ENCODE peak calls at places on chromosomes 13 and 19, in six cellular contexts. E is IMR-90, R is H9, C is neuronal stem cell, X is H1, I is mesenchymal stem cell. D is an unnamed sample.

GRCh38 chr13:59715591-59715990 is 448.1 kb downstream of the DIAPH3 start:
- DNase-seq in E (peak), R (no peak), C (no peak), X (no peak), I (no peak), D (no peak)

GRCh38 chr19:47035127-47035494 is 13.3 kb downstream of the TMEM160 start:
- DNase-seq in E (no peak), R (peak), C (no peak), X (no peak), I (no peak), D (no peak)

GRCh38 chr13:105334211-105334610 is 1201.3 kb downstream of the EFNB2 start:
- DNase-seq in E (peak), R (no peak), C (no peak), X (no peak), I (peak), D (no peak)

GRCh38 chr19:7307590-7308218 is 13.5 kb upstream of the INSR start:
- DNase-seq in E (no peak), R (no peak), C (no peak), X (no peak), I (no peak), D (no peak)

GRCh38 chr13:38767506-38768265 is 80.8 kb downstream of the FREM2 start:
- DNase-seq in E (no peak), R (no peak), C (no peak), X (no peak), I (no peak), D (no peak)

GRCh38 chr13:19606152-19606551 is 27.3 kb upstream of the MPHOSPH8 start:
- DNase-seq in E (peak), R (no peak), C (no peak), X (no peak), I (no peak), D (peak)

GRCh38 chr13:26255717-26256277 is 1.9 kb downstream of the CDK8 start:
- DNase-seq in E (peak), R (no peak), C (no peak), X (no peak), I (peak), D (no peak)

GRCh38 chr13:33213797-33214196 is 71.8 kb downstream of the STARD13 start:
- DNase-seq in E (peak), R (no peak), C (no peak), X (no peak), I (no peak), D (no peak)

GRCh38 chr13:111282425-111282824 is 38.0 kb upstream of the TEX29 start:
- DNase-seq in E (no peak), R (no peak), C (no peak), X (no peak), I (no peak), D (no peak)

GRCh38 chr13:95607363-95607762 is 37.1 kb downstream of the DZIP1 start:
- DNase-seq in E (peak), R (no peak), C (no peak), X (no peak), I (no peak), D (no peak)

GRCh38 chr13:87172166-87172825 is 498.9 kb upstream of the SLITRK5 start:
- DNase-seq in E (no peak), R (no peak), C (no peak), X (no peak), I (peak), D (no peak)

GRCh38 chr13:52845766-52846566 is 2.5 kb downstream of the PCDH8 start:
- DNase-seq in E (no peak), R (peak), C (peak), X (no peak), I (no peak), D (no peak)

GRCh38 chr13:107835339-107836018 is 379.9 kb downstream of the LIG4 start:
- DNase-seq in E (peak), R (no peak), C (no peak), X (no peak), I (peak), D (no peak)

GRCh38 chr19:10155834-10156233 is 36.1 kb upstream of the EIF3G start:
- DNase-seq in E (peak), R (no peak), C (no peak), X (no peak), I (no peak), D (no peak)

GRCh38 chr13:46728777-46729176 is 68.2 kb downstream of the ESD start:
- DNase-seq in E (no peak), R (no peak), C (no peak), X (no peak), I (peak), D (no peak)

GRCh38 chr19:48514123-48514458 is 2.5 kb upstream of the LMTK3 start:
- DNase-seq in E (no peak), R (no peak), C (no peak), X (no peak), I (no peak), D (no peak)

GRCh38 chr19:29188704-29189375 is 24.1 kb downstream of the UQCRFS1 start:
- DNase-seq in E (peak), R (no peak), C (no peak), X (no peak), I (no peak), D (no peak)

GRCh38 chr19:15815306-15815705 is at the start of gene OR10H1:
- DNase-seq in E (no peak), R (no peak), C (no peak), X (no peak), I (no peak), D (peak)

GRCh38 chr19:8631425-8631819 is 989 bp downstream of the NFILZ start:
- DNase-seq in E (peak), R (no peak), C (peak), X (no peak), I (peak), D (no peak)

GRCh38 chr19:39103151-39103550 is 19.0 kb downstream of the ACP7 start:
- DNase-seq in E (no peak), R (no peak), C (no peak), X (no peak), I (no peak), D (no peak)

GRCh38 chr19:4811328-4812131 is 20.0 kb downstream of the TICAM1 start:
- DNase-seq in E (peak), R (peak), C (peak), X (no peak), I (peak), D (peak)

GRCh38 chr13:94327318-94327717 is 152.2 kb downstream of the DCT start:
- DNase-seq in E (no peak), R (no peak), C (no peak), X (no peak), I (peak), D (peak)

GRCh38 chr13:33186851-33187250 is 98.7 kb downstream of the STARD13 start:
- DNase-seq in E (peak), R (no peak), C (no peak), X (no peak), I (peak), D (peak)

GRCh38 chr19:11064831-11065303 is 24.4 kb upstream of the LDLR start:
- DNase-seq in E (no peak), R (no peak), C (no peak), X (no peak), I (no peak), D (peak)

GRCh38 chr19:44003461-44004134 is 841 bp downstream of the ZNF230 start:
- DNase-seq in E (no peak), R (no peak), C (no peak), X (no peak), I (peak), D (no peak)

GRCh38 chr19:11694533-11695439 is 44.0 kb downstream of the ZNF823 start:
- DNase-seq in E (peak), R (peak), C (peak), X (peak), I (peak), D (peak)

GRCh38 chr13:30932481-30933333 is at the start of gene TEX26:
- DNase-seq in E (no peak), R (peak), C (peak), X (peak), I (peak), D (no peak)

GRCh38 chr13:30576528-30576927 is 41.2 kb upstream of the USPL1 start:
- DNase-seq in E (peak), R (no peak), C (no peak), X (no peak), I (peak), D (no peak)

GRCh38 chr13:102234618-102235017 is 167.2 kb downstream of the FGF14 start:
- DNase-seq in E (peak), R (no peak), C (no peak), X (no peak), I (no peak), D (peak)

GRCh38 chr13:30743319-30744055 is 8.1 kb downstream of the ALOX5AP start:
- DNase-seq in E (peak), R (no peak), C (no peak), X (no peak), I (peak), D (peak)

GRCh38 chr19:48061401-48062344 is 17.8 kb upstream of the CABP5 start:
- DNase-seq in E (no peak), R (peak), C (no peak), X (peak), I (no peak), D (no peak)

GRCh38 chr19:39927524-39928356 is 6.7 kb downstream of the FCGBP start:
- DNase-seq in E (no peak), R (no peak), C (no peak), X (no peak), I (no peak), D (no peak)

GRCh38 chr13:74068471-74068870 is 65.7 kb downstream of the KLF12 start:
- DNase-seq in E (no peak), R (no peak), C (no peak), X (no peak), I (no peak), D (no peak)

GRCh38 chr13:73602295-73602694 is 531.9 kb downstream of the KLF12 start:
- DNase-seq in E (peak), R (no peak), C (no peak), X (no peak), I (no peak), D (peak)

GRCh38 chr19:703329-703650 is 5.4 kb upstream of the PALM start:
- DNase-seq in E (no peak), R (no peak), C (no peak), X (no peak), I (no peak), D (no peak)

GRCh38 chr19:703651-704446 is 4.9 kb upstream of the PALM start:
- DNase-seq in E (peak), R (peak), C (peak), X (peak), I (peak), D (peak)

GRCh38 chr19:708154-709141 is at the start of gene PALM:
- DNase-seq in E (no peak), R (peak), C (peak), X (no peak), I (no peak), D (no peak)

GRCh38 chr19:709196-709964 is 645 bp downstream of the PALM start:
- DNase-seq in E (no peak), R (no peak), C (no peak), X (no peak), I (no peak), D (no peak)

GRCh38 chr19:704447-704741 is 4.3 kb upstream of the PALM start:
- DNase-seq in E (no peak), R (no peak), C (no peak), X (no peak), I (no peak), D (no peak)
- H4K91ac ChIP-seq in E (no peak), R (no peak), C (no peak), X (peak), I (no peak), D (no peak)

GRCh38 chr19:1860133-1860775 is 3.1 kb downstream of the KLF16 start:
- DNase-seq in E (peak), R (no peak), C (peak), X (no peak), I (peak), D (peak)

GRCh38 chr19:1862424-1863307 is 713 bp downstream of the KLF16 start:
- DNase-seq in E (no peak), R (no peak), C (no peak), X (no peak), I (no peak), D (peak)

GRCh38 chr19:1862068-1862423 is 1.3 kb downstream of the KLF16 start:
- DNase-seq in E (no peak), R (no peak), C (no peak), X (no peak), I (no peak), D (no peak)

GRCh38 chr19:1861599-1862031 is 1.8 kb downstream of the KLF16 start:
- DNase-seq in E (no peak), R (no peak), C (no peak), X (no peak), I (peak), D (peak)

DNA sequence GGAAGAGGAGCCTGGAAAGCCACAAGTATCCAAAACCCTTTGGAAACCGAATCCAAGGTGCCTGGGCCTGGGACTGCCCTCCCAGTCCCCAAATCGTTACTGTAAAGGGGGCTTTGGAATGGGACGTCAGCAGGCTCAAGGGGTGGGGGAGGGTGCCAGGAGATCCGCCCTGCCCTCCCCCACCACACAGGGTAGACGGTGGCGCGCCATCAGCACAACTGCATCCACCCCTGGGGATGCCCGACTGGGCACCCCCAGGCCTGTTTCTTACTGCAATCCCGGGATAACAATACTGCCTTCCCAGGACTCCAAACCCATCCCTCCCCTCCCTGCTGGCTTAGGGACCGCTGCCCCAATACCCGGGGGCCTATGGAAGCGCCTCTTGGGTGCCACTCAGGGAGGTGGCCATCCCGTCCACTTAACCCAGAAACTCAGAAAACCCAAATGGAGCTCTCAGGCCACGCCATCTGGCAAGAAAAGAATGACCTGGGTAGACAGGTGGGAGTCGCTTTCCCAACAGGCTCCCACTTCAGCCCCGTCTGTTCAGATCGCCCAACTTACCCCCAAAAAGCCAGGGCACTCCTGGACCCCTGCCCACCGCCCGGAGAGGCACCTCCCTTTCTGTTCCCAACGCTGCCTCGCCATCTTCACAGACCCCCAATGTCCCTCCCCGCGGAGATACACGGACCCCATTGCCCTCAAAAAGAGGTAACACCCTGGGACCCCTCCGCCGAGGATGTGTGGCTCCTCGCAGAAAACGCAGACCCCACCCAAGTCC is 2.4 kb downstream of the KLF16 start:
- DNase-seq in E (no peak), R (no peak), C (no peak), X (no peak), I (no peak), D (no peak)
- H4K91ac ChIP-seq in E (no peak), R (no peak), C (no peak), X (no peak), I (no peak), D (no peak)

GRCh38 chr13:43363156-43363918 is 340.0 kb downstream of the DNAJC15 start:
- DNase-seq in E (peak), R (no peak), C (no peak), X (no peak), I (peak), D (no peak)
- H4K91ac ChIP-seq in E (no peak), R (no peak), C (no peak), X (no peak), I (no peak), D (no peak)

DNA sequence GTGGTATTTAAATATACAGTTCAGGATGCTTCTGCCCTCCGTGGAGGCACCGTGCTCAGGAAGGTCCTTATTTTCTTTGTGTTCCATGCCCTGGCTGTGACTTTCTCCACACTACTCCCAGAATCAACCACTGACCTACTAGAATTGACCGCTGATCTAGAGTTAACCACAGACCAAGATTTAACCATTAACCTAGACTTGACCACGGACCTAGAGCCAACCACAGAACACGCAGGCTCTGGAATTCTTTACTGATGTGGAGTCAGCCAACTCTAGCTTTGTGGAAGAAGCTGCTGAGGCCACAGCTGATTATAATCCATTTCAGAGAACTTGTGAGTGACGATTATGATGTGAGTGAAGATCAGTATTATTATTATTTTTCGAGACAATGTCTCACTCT is 18.0 kb downstream of the GTF2F2 start:
- DNase-seq in E (no peak), R (no peak), C (no peak), X (no peak), I (no peak), D (no peak)
- H4K91ac ChIP-seq in E (no peak), R (no peak), C (no peak), X (no peak), I (no peak), D (no peak)

GRCh38 chr13:50576156-50576555 is 267.3 kb downstream of the DLEU7 start:
- DNase-seq in E (no peak), R (no peak), C (no peak), X (no peak), I (no peak), D (no peak)

GRCh38 chr13:50577806-50578205 is 265.7 kb downstream of the DLEU7 start:
- DNase-seq in E (no peak), R (no peak), C (no peak), X (no peak), I (no peak), D (no peak)

GRCh38 chr13:50584856-50585580 is 258.5 kb downstream of the DLEU7 start:
- DNase-seq in E (no peak), R (no peak), C (no peak), X (no peak), I (peak), D (no peak)

GRCh38 chr13:50581586-50582196 is 261.8 kb downstream of the DLEU7 start:
- DNase-seq in E (no peak), R (no peak), C (no peak), X (no peak), I (no peak), D (no peak)

GRCh38 chr13:50580684-50581305 is 262.7 kb downstream of the DLEU7 start:
- DNase-seq in E (peak), R (no peak), C (no peak), X (no peak), I (peak), D (no peak)
- H4K91ac ChIP-seq in E (no peak), R (no peak), C (no peak), X (no peak), I (no peak), D (no peak)